ENCODE peak calls at places on chromosomes 6 and 20, in eight cellular contexts. H is upper lobe of right lung, X is endothelial cell, I is fibroblast of the aortic adventitia, J is HFF-Myc, A is breast epithelium, V is esophagus squamous epithelium, T is body of pancreas. R is an unnamed sample.

GRCh38 chr6:170269151-170269872 is 21.6 kb downstream of the DLL1 start:
- DNase-seq in H (no peak), X (no peak), I (no peak), J (no peak), A (no peak), V (no peak), T (peak), R (no peak)

GRCh38 chr20:59526242-59527225 is 77.8 kb upstream of the PHACTR3 start:
- DNase-seq in H (no peak), X (no peak), I (no peak), J (no peak), A (no peak), V (no peak), T (no peak), R (no peak)

GRCh38 chr6:151765444-151765886 is 42.0 kb upstream of the ESR1 start:
- DNase-seq in H (no peak), X (peak), I (peak), J (peak), A (no peak), V (no peak), T (peak), R (no peak)

GRCh38 chr6:13367396-13367795 is 39.1 kb upstream of the TBC1D7 start:
- DNase-seq in H (no peak), X (no peak), I (peak), J (no peak), A (no peak), V (no peak), T (no peak), R (no peak)

GRCh38 chr6:144335914-144336313 is 50.8 kb downstream of the UTRN start:
- DNase-seq in H (no peak), X (no peak), I (no peak), J (no peak), A (no peak), V (no peak), T (peak), R (no peak)

GRCh38 chr6:160756871-160757270 is 54.8 kb downstream of the PLG start:
- DNase-seq in H (no peak), X (no peak), I (no peak), J (no peak), A (no peak), V (no peak), T (no peak), R (no peak)

GRCh38 chr20:32482251-32483220 is 102.6 kb downstream of the NOL4L start:
- DNase-seq in H (peak), X (peak), I (no peak), J (no peak), A (no peak), V (no peak), T (peak), R (no peak)

GRCh38 chr6:124901105-124901504 is 61.1 kb upstream of the RNF217 start:
- DNase-seq in H (no peak), X (no peak), I (no peak), J (no peak), A (no peak), V (no peak), T (no peak), R (no peak)

GRCh38 chr20:35891375-35891774 is 62.9 kb downstream of the SCAND1 start:
- DNase-seq in H (no peak), X (no peak), I (no peak), J (no peak), A (no peak), V (no peak), T (no peak), R (no peak)

GRCh38 chr6:24991748-24992467 is 56.1 kb upstream of the RIPOR2 start:
- DNase-seq in H (no peak), X (peak), I (peak), J (no peak), A (no peak), V (no peak), T (peak), R (no peak)

GRCh38 chr6:64224819-64225218 is 589.2 kb downstream of the PHF3 start:
- DNase-seq in H (no peak), X (no peak), I (peak), J (no peak), A (no peak), V (no peak), T (peak), R (no peak)

GRCh38 chr6:11144393-11144829 is 32.9 kb upstream of the ERVFRD-1 start:
- DNase-seq in H (peak), X (peak), I (peak), J (peak), A (peak), V (peak), T (peak), R (peak)

GRCh38 chr6:51570168-51570921 is 517.1 kb downstream of the PKHD1 start:
- DNase-seq in H (no peak), X (no peak), I (no peak), J (no peak), A (no peak), V (no peak), T (no peak), R (no peak)

DNA sequence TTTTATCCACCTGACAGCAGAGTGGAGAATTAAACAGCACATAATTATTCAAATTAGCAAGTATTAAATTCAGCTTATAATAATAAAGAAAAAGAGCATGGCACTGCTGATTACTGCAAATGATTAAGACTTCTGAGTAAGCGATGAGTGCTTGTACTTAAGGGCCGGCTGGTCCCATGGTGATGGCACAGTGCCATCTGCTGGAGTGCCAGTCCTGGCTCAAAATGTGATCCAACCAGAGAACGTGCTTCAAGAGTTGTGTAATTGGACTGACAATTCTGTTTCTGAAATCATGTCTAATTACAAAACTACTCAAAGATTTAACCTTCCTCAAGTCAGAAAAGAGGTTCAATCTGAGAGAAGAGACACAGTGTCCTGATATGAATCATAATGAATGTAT is 181.6 kb upstream of the RGS17 start:
- DNase-seq in H (peak), X (peak), I (peak), J (peak), A (no peak), V (no peak), T (peak), R (no peak)
- TF ChIP-seq CTCF in H (peak), X (peak), I (peak), J (peak), A (no peak), V (no peak), T (peak), R (no peak)

GRCh38 chr20:56843817-56844216 is 214.7 kb downstream of the TFAP2C start:
- DNase-seq in H (no peak), X (no peak), I (no peak), J (no peak), A (no peak), V (no peak), T (peak), R (no peak)
- TF ChIP-seq CTCF in H (no peak), X (no peak), I (no peak), J (peak), A (no peak), V (peak), T (peak), R (no peak)

GRCh38 chr6:32969685-32970412 is 1.5 kb downstream of the BRD2 start:
- DNase-seq in H (peak), X (peak), I (peak), J (peak), A (peak), V (no peak), T (peak), R (peak)
- TF ChIP-seq CTCF in H (peak), X (no peak), I (peak), J (peak), A (peak), V (peak), T (peak), R (peak)

GRCh38 chr20:52192296-52193007 is 873 bp upstream of the ZFP64 start:
- DNase-seq in H (peak), X (no peak), I (peak), J (no peak), A (no peak), V (no peak), T (peak), R (no peak)
- TF ChIP-seq CTCF in H (peak), X (no peak), I (peak), J (no peak), A (no peak), V (no peak), T (peak), R (no peak)

GRCh38 chr6:1076531-1077453 is 235.1 kb upstream of the FOXQ1 start:
- DNase-seq in H (no peak), X (no peak), I (no peak), J (no peak), A (no peak), V (no peak), T (peak), R (no peak)
- TF ChIP-seq CTCF in H (no peak), X (no peak), I (no peak), J (no peak), A (no peak), V (no peak), T (no peak), R (no peak)

DNA sequence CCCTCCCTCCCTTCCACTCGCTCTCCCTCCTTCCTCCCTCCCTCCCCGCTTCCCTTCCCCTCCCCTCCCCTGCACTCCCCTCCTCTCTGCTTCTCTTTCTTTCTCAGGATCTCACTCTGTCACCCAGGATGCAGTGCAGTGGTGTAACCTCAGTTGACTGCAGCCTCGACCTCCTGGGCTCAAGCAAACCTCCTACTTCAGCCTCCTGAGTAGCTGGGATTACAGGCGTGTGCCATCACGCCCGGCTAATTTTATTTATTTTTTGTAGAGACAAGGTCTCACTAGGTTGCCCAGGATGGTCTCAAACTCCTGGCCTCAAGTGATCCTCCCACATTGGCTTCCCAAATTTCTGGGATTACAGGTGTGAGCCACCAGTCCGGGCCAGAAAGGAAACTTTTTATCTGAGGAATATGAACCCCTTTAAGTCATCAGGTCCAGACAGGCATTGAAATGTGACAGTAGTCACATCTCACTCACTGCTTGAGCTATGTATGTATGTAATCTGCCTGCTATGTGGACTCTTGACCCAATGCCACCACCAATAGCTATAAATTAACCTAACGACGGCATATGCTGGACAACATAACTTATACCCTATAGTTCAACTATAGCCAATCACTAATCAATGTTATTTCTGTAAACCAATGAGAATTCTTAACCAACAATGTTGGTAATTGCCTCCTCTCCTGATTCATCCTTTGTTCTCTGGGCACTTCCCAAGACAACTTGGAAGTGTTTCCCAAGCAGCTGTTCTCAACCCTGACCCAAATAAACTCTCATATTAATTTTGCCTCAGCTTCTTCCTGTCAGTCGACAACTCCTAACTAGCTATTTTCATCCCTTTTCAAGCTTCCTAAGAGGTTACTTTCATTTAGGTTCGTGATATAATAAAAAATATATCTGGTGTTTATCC is 23.9 kb upstream of the SERPINB1 start:
- DNase-seq in H (no peak), X (no peak), I (peak), J (no peak), A (no peak), V (no peak), T (no peak), R (no peak)
- TF ChIP-seq CTCF in H (no peak), X (no peak), I (no peak), J (no peak), A (no peak), V (no peak), T (no peak), R (no peak)

GRCh38 chr20:47577271-47577670 is 75.6 kb downstream of the NCOA3 start:
- DNase-seq in H (no peak), X (no peak), I (no peak), J (no peak), A (no peak), V (no peak), T (no peak), R (no peak)

GRCh38 chr20:47578543-47578942 is 76.9 kb downstream of the NCOA3 start:
- DNase-seq in H (no peak), X (no peak), I (peak), J (no peak), A (no peak), V (no peak), T (no peak), R (no peak)

GRCh38 chr20:47573586-47573985 is 71.9 kb downstream of the NCOA3 start:
- DNase-seq in H (no peak), X (no peak), I (no peak), J (no peak), A (no peak), V (no peak), T (no peak), R (no peak)

GRCh38 chr20:47574616-47575401 is 73.1 kb downstream of the NCOA3 start:
- DNase-seq in H (no peak), X (no peak), I (no peak), J (peak), A (no peak), V (no peak), T (peak), R (no peak)

DNA sequence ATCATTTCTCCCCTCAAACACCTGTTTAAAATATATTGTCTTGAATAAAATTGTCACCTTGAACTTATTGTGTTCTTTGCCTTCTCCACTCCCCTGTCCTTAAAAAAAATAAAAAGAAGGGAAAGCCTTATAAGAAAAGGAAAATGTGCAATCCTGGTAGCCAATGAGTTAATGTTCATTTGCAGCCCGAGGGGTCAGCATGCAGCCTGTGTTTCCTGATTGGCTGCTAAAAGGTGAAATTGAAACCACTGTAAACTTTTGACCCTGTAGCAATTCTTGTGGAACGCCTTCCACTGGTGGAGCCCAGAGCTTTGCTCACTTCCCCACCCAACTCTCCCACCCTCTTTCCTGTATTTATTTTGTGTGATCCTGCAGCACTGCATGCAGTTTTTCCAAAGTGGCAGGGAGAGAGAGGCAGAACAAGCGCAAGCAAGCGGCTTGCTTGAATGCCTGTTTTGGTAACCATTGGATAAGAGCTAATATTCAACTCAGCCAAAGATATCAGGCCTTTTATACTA is 74.9 kb downstream of the NCOA3 start:
- DNase-seq in H (no peak), X (peak), I (peak), J (peak), A (no peak), V (no peak), T (peak), R (peak)
- TF ChIP-seq CTCF in H (no peak), X (no peak), I (no peak), J (no peak), A (no peak), V (no peak), T (no peak), R (no peak)

GRCh38 chr6:75932067-75932466 is 140.4 kb downstream of the IMPG1 start:
- DNase-seq in H (no peak), X (peak), I (no peak), J (no peak), A (no peak), V (no peak), T (peak), R (no peak)
- TF ChIP-seq CTCF in H (peak), X (peak), I (peak), J (peak), A (no peak), V (no peak), T (peak), R (peak)